ENCODE peak calls at places on chromosome 5, in four cellular contexts. X, Y, I and N are unnamed samples.

GRCh38 chr5:121693864-121694263 is 157.8 kb upstream of the FTMT start:
- DNase-seq in Y (no peak), X (no peak), I (no peak), N (no peak)

GRCh38 chr5:68424799-68425537 is 209.4 kb downstream of the PIK3R1 start:
- DNase-seq in X (no peak), Y (peak; percentile 29), I (no peak), N (no peak)

GRCh38 chr5:142184939-142185526 is 76.5 kb downstream of the NDFIP1 start:
- DNase-seq in Y (no peak), I (no peak), X (no peak), N (no peak)

GRCh38 chr5:32076699-32077695 is 97.1 kb downstream of the GOLPH3 start:
- DNase-seq in Y (no peak), I (peak; percentile 38), X (peak; percentile 57), N (peak; percentile 21)

GRCh38 chr5:140113180-140113698 is 670 bp upstream of the PURA start:
- DNase-seq in Y (peak; percentile 39), X (no peak), I (peak; percentile 30), N (peak; percentile 51)

GRCh38 chr5:112784726-112785125 is 47.0 kb downstream of the APC start:
- DNase-seq in Y (no peak), X (no peak), I (no peak), N (no peak)

GRCh38 chr5:14745753-14746152 is 81.2 kb downstream of the OTULIN start:
- DNase-seq in Y (peak; percentile 64), X (no peak), I (no peak), N (no peak)

GRCh38 chr5:131814990-131815389 is 18.2 kb upstream of the FNIP1 start:
- DNase-seq in Y (no peak), X (no peak), I (no peak), N (no peak)

GRCh38 chr5:172910828-172911627 is 48.2 kb upstream of the RPL26L1 start:
- DNase-seq in I (no peak), Y (no peak), X (no peak), N (no peak)

GRCh38 chr5:82018462-82018861 is 46.6 kb downstream of the ATG10 start:
- DNase-seq in Y (no peak), I (peak; percentile 3), X (no peak), N (no peak)

GRCh38 chr5:133006653-133007052 is 19.7 kb downstream of the ZCCHC10 start:
- DNase-seq in X (no peak), Y (no peak), I (no peak), N (no peak)

GRCh38 chr5:76082790-76083554 is at the start of gene SV2C:
- DNase-seq in X (peak; percentile 54), I (peak; percentile 51), Y (no peak), N (no peak)

GRCh38 chr5:43428034-43428712 is 16.0 kb upstream of the CCL28 start:
- DNase-seq in Y (no peak), I (no peak), X (no peak), N (no peak)

GRCh38 chr5:42583322-42583721 is 160.1 kb downstream of the GHR start:
- DNase-seq in X (peak; percentile 78), I (peak; percentile 10), Y (peak; percentile 7), N (peak; percentile 70)

GRCh38 chr5:490116-491094 is 33.8 kb downstream of the SLC9A3 start:
- DNase-seq in Y (no peak), I (no peak), X (no peak), N (no peak)

GRCh38 chr5:1899201-1899600 is 16.5 kb upstream of the IRX4 start:
- DNase-seq in X (no peak), Y (no peak), I (no peak), N (no peak)

GRCh38 chr5:172719211-172719610 is 51.8 kb downstream of the DUSP1 start:
- DNase-seq in Y (no peak), X (no peak), I (no peak), N (no peak)

GRCh38 chr5:91357012-91357634 is 26.0 kb downstream of the ARRDC3 start:
- DNase-seq in Y (no peak), X (peak; percentile 42), I (no peak), N (no peak)

GRCh38 chr5:11502783-11503182 is 401.5 kb downstream of the CTNND2 start:
- DNase-seq in Y (no peak), I (no peak), X (no peak), N (no peak)

GRCh38 chr5:76852716-76853115 is 2.9 kb downstream of the S100Z start:
- DNase-seq in I (no peak), X (no peak), Y (no peak), N (no peak)

GRCh38 chr5:135038202-135038828 is 4.3 kb upstream of the PITX1 start:
- DNase-seq in X (no peak), Y (no peak), I (no peak), N (no peak)

GRCh38 chr5:134446938-134447337 is 35.3 kb upstream of the CDKN2AIPNL start:
- DNase-seq in I (no peak), X (no peak), Y (no peak), N (peak; percentile 65)

GRCh38 chr5:181219262-181220177 is 3.6 kb upstream of the TRIM41 start:
- DNase-seq in I (no peak), Y (no peak), X (no peak), N (no peak)

GRCh38 chr5:14534773-14535172 is 46.8 kb upstream of the OTULINL start:
- DNase-seq in I (no peak), X (peak; percentile 58), Y (no peak), N (peak; percentile 23)

GRCh38 chr5:145943674-145944121 is 7.3 kb downstream of the SH3RF2 start:
- DNase-seq in X (peak; percentile 4), Y (no peak), I (no peak), N (no peak)

GRCh38 chr5:67437905-67438845 is 241.6 kb upstream of the CD180 start:
- DNase-seq in X (no peak), I (no peak), Y (no peak), N (no peak)

GRCh38 chr5:157689942-157690689 is 18.8 kb downstream of the C5orf52 start:
- DNase-seq in X (no peak), Y (no peak), I (no peak), N (no peak)